ENCODE peak calls at places on chromosomes 2 and 18, in four cellular contexts. One of them, this sample, is unnamed.

GRCh38 chr18:25132786-25133496 is 219.0 kb downstream of the ZNF521 start:
- DNase-seq in neural crest cell: no peak
- DNase-seq in breast epithelium: no peak
- DNase-seq in caudate nucleus: no peak
- DNase-seq in this sample: no peak

GRCh38 chr18:10482985-10483949 is 28.8 kb downstream of the APCDD1 start:
- DNase-seq in neural crest cell: no peak
- DNase-seq in caudate nucleus: no peak
- DNase-seq in breast epithelium: no peak
- DNase-seq in this sample: no peak

GRCh38 chr2:10342245-10342951 is 39.7 kb downstream of the HPCAL1 start:
- DNase-seq in breast epithelium: no peak
- DNase-seq in neural crest cell: no peak
- DNase-seq in caudate nucleus: no peak
- DNase-seq in this sample: no peak

GRCh38 chr2:191899442-191899841 is 52.6 kb upstream of the CAVIN2 start:
- DNase-seq in neural crest cell: no peak
- DNase-seq in breast epithelium: no peak
- DNase-seq in caudate nucleus: no peak
- DNase-seq in this sample: peak; percentile 75

GRCh38 chr18:76441668-76442412 is 53.2 kb downstream of the ZNF516 start:
- DNase-seq in neural crest cell: no peak
- DNase-seq in breast epithelium: no peak
- DNase-seq in caudate nucleus: no peak
- DNase-seq in this sample: no peak

GRCh38 chr2:25529034-25529433 is 144.3 kb downstream of the DTNB start:
- DNase-seq in neural crest cell: no peak
- DNase-seq in caudate nucleus: no peak
- DNase-seq in breast epithelium: no peak
- DNase-seq in this sample: no peak

GRCh38 chr2:72131371-72131891 is 16.2 kb downstream of the CYP26B1 start:
- DNase-seq in breast epithelium: no peak
- DNase-seq in caudate nucleus: no peak
- DNase-seq in neural crest cell: no peak
- DNase-seq in this sample: no peak

GRCh38 chr18:26865557-26865956 is at the start of gene AQP4:
- DNase-seq in neural crest cell: no peak
- DNase-seq in caudate nucleus: no peak
- DNase-seq in breast epithelium: no peak
- DNase-seq in this sample: no peak

GRCh38 chr2:233832869-233833812 is 21.2 kb downstream of the HJURP start:
- DNase-seq in caudate nucleus: no peak
- DNase-seq in neural crest cell: peak; percentile 41
- DNase-seq in breast epithelium: no peak
- DNase-seq in this sample: peak; percentile 48

GRCh38 chr2:26887142-26887541 is 39.2 kb downstream of the DPYSL5 start:
- DNase-seq in neural crest cell: no peak
- DNase-seq in caudate nucleus: no peak
- DNase-seq in breast epithelium: no peak
- DNase-seq in this sample: no peak

GRCh38 chr2:1750935-1751767 is 6.8 kb upstream of the PXDN start:
- DNase-seq in neural crest cell: peak; percentile 64
- DNase-seq in caudate nucleus: peak; percentile 28
- DNase-seq in breast epithelium: peak; percentile 73
- DNase-seq in this sample: peak; percentile 47

GRCh38 chr2:33291278-33292013 is 185.0 kb upstream of the RASGRP3 start:
- DNase-seq in caudate nucleus: no peak
- DNase-seq in breast epithelium: no peak
- DNase-seq in neural crest cell: no peak
- DNase-seq in this sample: no peak

This sample was measured in AG09309.